ENCODE peak calls at places on chromosomes 13 and 19, in eight cellular contexts. A, W, O, C, V, E, B and I are unnamed samples.

GRCh38 chr13:74214321-74214720 is 80.1 kb upstream of the KLF12 start:
- DNase-seq in C (no peak), B (no peak), A (no peak), E (no peak), O (no peak), W (no peak), V (no peak), I (no peak)

GRCh38 chr19:43755256-43755801 is 567 bp upstream of the SMG9 start:
- DNase-seq in V (peak), O (peak), B (peak), A (peak), E (peak), W (peak), C (peak), I (peak)

GRCh38 chr19:44587863-44588752 is 25.3 kb upstream of the IGSF23 start:
- DNase-seq in B (peak), V (no peak), O (no peak), A (peak), E (no peak), W (no peak), C (peak), I (peak)

GRCh38 chr13:77339408-77339807 is 12.5 kb upstream of the MYCBP2 start:
- DNase-seq in O (no peak), E (no peak), V (no peak), B (no peak), A (no peak), C (no peak), W (no peak), I (no peak)

GRCh38 chr19:19460258-19460731 is 54.8 kb downstream of the GATAD2A start:
- DNase-seq in A (no peak), W (no peak), O (no peak), B (no peak), V (no peak), E (no peak), C (peak), I (peak)

GRCh38 chr19:18490719-18491118 is 31.2 kb downstream of the ELL start:
- DNase-seq in O (no peak), A (no peak), V (no peak), C (no peak), W (no peak), E (no peak), B (no peak), I (no peak)

GRCh38 chr19:33408116-33408515 is 34.6 kb downstream of the CEBPG start:
- DNase-seq in V (no peak), C (no peak), O (no peak), A (no peak), B (no peak), E (no peak), W (no peak), I (no peak)

GRCh38 chr19:2271516-2272103 is 10.4 kb downstream of the PEAK3 start:
- DNase-seq in E (no peak), C (peak), A (peak), O (no peak), V (no peak), B (peak), W (no peak), I (peak)

GRCh38 chr19:45166723-45167252 is 6.0 kb upstream of the NKPD1 start:
- DNase-seq in W (no peak), E (no peak), O (no peak), V (no peak), B (no peak), A (no peak), C (no peak), I (no peak)

GRCh38 chr19:29770653-29771052 is 41.1 kb upstream of the CCNE1 start:
- DNase-seq in E (no peak), C (no peak), W (no peak), A (no peak), B (no peak), V (no peak), O (no peak), I (no peak)

GRCh38 chr19:54660967-54661366 is 1.8 kb upstream of the LILRB4 start:
- DNase-seq in B (no peak), V (no peak), E (no peak), W (no peak), C (no peak), A (no peak), O (no peak), I (no peak)

GRCh38 chr13:110239280-110240120 is 67.5 kb downstream of the COL4A1 start:
- DNase-seq in B (no peak), O (no peak), E (no peak), W (no peak), V (no peak), A (no peak), C (no peak), I (no peak)

GRCh38 chr13:64453831-64454230 is 2776.3 kb downstream of the PCDH9 start:
- DNase-seq in C (no peak), V (peak), E (no peak), W (no peak), O (no peak), A (no peak), B (peak), I (peak)

GRCh38 chr19:48991823-48992570 is 1.1 kb downstream of the GYS1 start:
- DNase-seq in A (peak), W (no peak), C (no peak), O (no peak), B (peak), V (peak), E (peak), I (peak)

GRCh38 chr19:8355631-8356402 is 8.1 kb upstream of the ANGPTL4 start:
- DNase-seq in A (peak), O (no peak), B (peak), V (no peak), E (no peak), W (no peak), C (no peak), I (peak)

GRCh38 chr19:4124638-4125037 is 716 bp upstream of the MAP2K2 start:
- DNase-seq in C (no peak), A (peak), O (no peak), B (no peak), V (no peak), E (no peak), W (no peak), I (no peak)

GRCh38 chr13:74662895-74663294 is 528.7 kb upstream of the KLF12 start:
- DNase-seq in W (no peak), A (peak), C (no peak), E (no peak), V (no peak), O (no peak), B (peak), I (peak)

GRCh38 chr13:48567521-48568331 is 34.8 kb upstream of the RCBTB2 start:
- DNase-seq in V (no peak), B (peak), W (no peak), O (no peak), A (peak), C (no peak), E (no peak), I (no peak)

GRCh38 chr13:31835932-31836331 is 96.6 kb downstream of the RXFP2 start:
- DNase-seq in V (no peak), A (peak), C (no peak), W (no peak), E (no peak), O (no peak), B (peak), I (peak)

GRCh38 chr19:13083627-13084026 is 19.0 kb downstream of the LYL1 start:
- DNase-seq in A (no peak), V (no peak), W (no peak), C (no peak), O (no peak), E (no peak), B (no peak), I (no peak)

GRCh38 chr19:41599175-41599966 is 23.4 kb downstream of the CEACAM21 start:
- DNase-seq in W (no peak), V (no peak), B (no peak), C (no peak), O (no peak), E (peak), A (no peak), I (no peak)

GRCh38 chr13:66483712-66484111 is 746.4 kb downstream of the PCDH9 start:
- DNase-seq in W (no peak), V (no peak), E (no peak), A (no peak), O (no peak), C (no peak), B (no peak), I (no peak)

GRCh38 chr19:47044946-47045866 is 3.2 kb downstream of the TMEM160 start:
- DNase-seq in O (no peak), V (no peak), W (no peak), B (no peak), E (no peak), A (no peak), C (no peak), I (no peak)

GRCh38 chr19:47111081-47111589 is 2.4 kb downstream of the ZC3H4 start:
- DNase-seq in O (peak), A (no peak), C (peak), E (no peak), B (no peak), V (no peak), W (no peak), I (no peak)

GRCh38 chr19:7533281-7533819 is 2.2 kb upstream of the PNPLA6 start:
- DNase-seq in B (peak), E (peak), V (no peak), W (no peak), O (no peak), A (peak), C (no peak), I (peak)

GRCh38 chr13:58960909-58961308 is 1202.8 kb downstream of the DIAPH3 start:
- DNase-seq in O (no peak), B (peak), E (no peak), W (no peak), V (peak), C (no peak), A (peak), I (no peak)

GRCh38 chr13:41707192-41707858 is 250.0 kb downstream of the RGCC start:
- DNase-seq in W (no peak), V (no peak), C (no peak), A (no peak), E (no peak), O (no peak), B (peak), I (no peak)

GRCh38 chr19:23971598-23971997 is 56.9 kb downstream of the ZNF726 start:
- DNase-seq in E (no peak), O (no peak), B (no peak), W (no peak), A (no peak), V (no peak), C (no peak), I (no peak)

GRCh38 chr19:41223431-41224234 is 4.6 kb downstream of the AXL start:
- DNase-seq in A (peak), C (no peak), O (no peak), B (peak), V (peak), E (no peak), W (no peak), I (peak)

GRCh38 chr13:75993823-75994222 is 357.7 kb downstream of the LMO7 start:
- DNase-seq in C (no peak), W (no peak), V (no peak), B (no peak), E (no peak), A (no peak), O (no peak), I (no peak)

GRCh38 chr13:76440568-76440967 is 445.6 kb downstream of the KCTD12 start:
- DNase-seq in A (no peak), V (no peak), B (no peak), O (no peak), C (no peak), W (no peak), E (no peak), I (no peak)

GRCh38 chr19:50967924-50968708 is 1.3 kb downstream of the KLK6 start:
- DNase-seq in V (no peak), W (no peak), B (no peak), C (no peak), A (no peak), E (no peak), O (no peak), I (no peak)

GRCh38 chr19:53101518-53101917 is 1.7 kb downstream of the ZNF160 start:
- DNase-seq in A (no peak), W (no peak), O (no peak), B (no peak), C (peak), V (no peak), E (no peak), I (no peak)

GRCh38 chr13:111387945-111388600 is 67.6 kb downstream of the TEX29 start:
- DNase-seq in W (no peak), V (no peak), E (peak), C (no peak), O (no peak), A (no peak), B (no peak), I (no peak)

GRCh38 chr13:41568143-41568989 is 111.0 kb downstream of the RGCC start:
- DNase-seq in O (no peak), B (no peak), C (no peak), W (no peak), A (no peak), V (no peak), E (no peak), I (no peak)

GRCh38 chr13:28239374-28239773 is 101.0 kb downstream of the PAN3 start:
- DNase-seq in O (no peak), W (no peak), C (no peak), E (no peak), V (no peak), A (peak), B (peak), I (no peak)

GRCh38 chr13:112032186-112032835 is 34.6 kb upstream of the SOX1 start:
- DNase-seq in A (no peak), W (no peak), V (no peak), E (no peak), O (no peak), B (no peak), C (no peak), I (peak)

GRCh38 chr13:22120646-22121045 is 449.8 kb downstream of the FGF9 start:
- DNase-seq in E (no peak), W (no peak), C (no peak), B (no peak), A (no peak), V (no peak), O (no peak), I (no peak)

GRCh38 chr19:36081385-36081784 is 26.7 kb downstream of the WDR62 start:
- DNase-seq in B (peak), A (no peak), O (no peak), E (no peak), V (no peak), W (no peak), C (no peak), I (no peak)

GRCh38 chr19:38729653-38730469 is 14.4 kb downstream of the CAPN12 start:
- DNase-seq in E (peak), W (peak), O (peak), C (peak), A (peak), B (peak), V (peak), I (peak)